ENCODE peak calls at places on chromosomes 12 and 14, in nine cellular contexts. One of them, this sample, is unnamed.

GRCh38 chr14:23115492-23115850 is 3.6 kb downstream of the CEBPE start:
- DNase-seq in fibroblast of lung: no peak
- DNase-seq in iPS DF 6.9: no peak
- DNase-seq in Peyer's patch: peak
- DNase-seq in A549: no peak
- DNase-seq in aorta: peak
- DNase-seq in testis: no peak
- DNase-seq in tibial nerve: no peak
- DNase-seq in ovary: no peak
- DNase-seq in this sample: no peak

GRCh38 chr12:41967668-41968649 is 176.7 kb downstream of the GXYLT1 start:
- DNase-seq in Peyer's patch: no peak
- DNase-seq in ovary: no peak
- DNase-seq in fibroblast of lung: peak
- DNase-seq in tibial nerve: no peak
- DNase-seq in A549: no peak
- DNase-seq in testis: no peak
- DNase-seq in iPS DF 6.9: peak
- DNase-seq in aorta: no peak
- DNase-seq in this sample: no peak

GRCh38 chr14:89365071-89365801 is 51.8 kb downstream of the FOXN3 start:
- DNase-seq in ovary: no peak
- DNase-seq in Peyer's patch: peak
- DNase-seq in tibial nerve: no peak
- DNase-seq in iPS DF 6.9: no peak
- DNase-seq in testis: no peak
- DNase-seq in A549: no peak
- DNase-seq in aorta: no peak
- DNase-seq in fibroblast of lung: peak
- DNase-seq in this sample: no peak

GRCh38 chr12:12466157-12466556 is 96.5 kb downstream of the DUSP16 start:
- DNase-seq in ovary: no peak
- DNase-seq in Peyer's patch: peak
- DNase-seq in iPS DF 6.9: no peak
- DNase-seq in fibroblast of lung: no peak
- DNase-seq in A549: no peak
- DNase-seq in aorta: no peak
- DNase-seq in testis: no peak
- DNase-seq in tibial nerve: no peak
- DNase-seq in this sample: no peak

GRCh38 chr14:68266998-68267397 is 447.4 kb downstream of the RAD51B start:
- DNase-seq in aorta: no peak
- DNase-seq in fibroblast of lung: no peak
- DNase-seq in ovary: no peak
- DNase-seq in iPS DF 6.9: no peak
- DNase-seq in testis: no peak
- DNase-seq in Peyer's patch: no peak
- DNase-seq in tibial nerve: no peak
- DNase-seq in A549: no peak
- DNase-seq in this sample: no peak

GRCh38 chr12:21416611-21417121 is 20.8 kb upstream of the PYROXD1 start:
- DNase-seq in ovary: no peak
- DNase-seq in iPS DF 6.9: no peak
- DNase-seq in A549: peak
- DNase-seq in aorta: no peak
- DNase-seq in tibial nerve: no peak
- DNase-seq in Peyer's patch: no peak
- DNase-seq in fibroblast of lung: peak
- DNase-seq in testis: no peak
- DNase-seq in this sample: no peak

GRCh38 chr12:124428792-124429281 is 133.9 kb downstream of the RFLNA start:
- DNase-seq in tibial nerve: no peak
- DNase-seq in aorta: no peak
- DNase-seq in fibroblast of lung: no peak
- DNase-seq in Peyer's patch: no peak
- DNase-seq in ovary: no peak
- DNase-seq in testis: no peak
- DNase-seq in iPS DF 6.9: no peak
- DNase-seq in A549: no peak
- DNase-seq in this sample: no peak

GRCh38 chr14:105203057-105203494 is 22.0 kb upstream of the NUDT14 start:
- DNase-seq in tibial nerve: peak
- DNase-seq in iPS DF 6.9: no peak
- DNase-seq in fibroblast of lung: peak
- DNase-seq in A549: peak
- DNase-seq in Peyer's patch: peak
- DNase-seq in aorta: peak
- DNase-seq in ovary: peak
- DNase-seq in testis: peak
- DNase-seq in this sample: peak

GRCh38 chr14:24032727-24033418 is 18.9 kb upstream of the CARMIL3 start:
- DNase-seq in aorta: no peak
- DNase-seq in testis: peak
- DNase-seq in Peyer's patch: no peak
- DNase-seq in tibial nerve: no peak
- DNase-seq in fibroblast of lung: peak
- DNase-seq in iPS DF 6.9: no peak
- DNase-seq in ovary: peak
- DNase-seq in A549: peak
- DNase-seq in this sample: no peak

GRCh38 chr12:131803995-131804521 is 24.1 kb upstream of the MMP17 start:
- DNase-seq in aorta: no peak
- DNase-seq in A549: no peak
- DNase-seq in Peyer's patch: no peak
- DNase-seq in iPS DF 6.9: no peak
- DNase-seq in fibroblast of lung: peak
- DNase-seq in tibial nerve: no peak
- DNase-seq in ovary: no peak
- DNase-seq in testis: no peak
- DNase-seq in this sample: no peak

GRCh38 chr12:94235894-94236293 is 87.5 kb downstream of the PLXNC1 start:
- DNase-seq in Peyer's patch: no peak
- DNase-seq in testis: no peak
- DNase-seq in fibroblast of lung: no peak
- DNase-seq in A549: no peak
- DNase-seq in tibial nerve: no peak
- DNase-seq in aorta: no peak
- DNase-seq in ovary: no peak
- DNase-seq in iPS DF 6.9: no peak
- DNase-seq in this sample: no peak

GRCh38 chr12:31005944-31006361 is 67.7 kb upstream of the DDX11 start:
- DNase-seq in iPS DF 6.9: no peak
- DNase-seq in ovary: no peak
- DNase-seq in aorta: no peak
- DNase-seq in A549: peak
- DNase-seq in fibroblast of lung: peak
- DNase-seq in tibial nerve: no peak
- DNase-seq in testis: no peak
- DNase-seq in Peyer's patch: peak
- DNase-seq in this sample: no peak

GRCh38 chr12:116502989-116503496 is 56.1 kb upstream of the MAP1LC3B2 start:
- DNase-seq in iPS DF 6.9: no peak
- DNase-seq in ovary: no peak
- DNase-seq in fibroblast of lung: no peak
- DNase-seq in testis: no peak
- DNase-seq in Peyer's patch: no peak
- DNase-seq in tibial nerve: no peak
- DNase-seq in A549: peak
- DNase-seq in aorta: no peak
- DNase-seq in this sample: no peak

GRCh38 chr14:28240909-28241308 is 525.7 kb upstream of the FOXG1 start:
- DNase-seq in tibial nerve: no peak
- DNase-seq in aorta: no peak
- DNase-seq in testis: no peak
- DNase-seq in ovary: no peak
- DNase-seq in fibroblast of lung: no peak
- DNase-seq in Peyer's patch: no peak
- DNase-seq in A549: no peak
- DNase-seq in iPS DF 6.9: no peak
- DNase-seq in this sample: no peak

DNA sequence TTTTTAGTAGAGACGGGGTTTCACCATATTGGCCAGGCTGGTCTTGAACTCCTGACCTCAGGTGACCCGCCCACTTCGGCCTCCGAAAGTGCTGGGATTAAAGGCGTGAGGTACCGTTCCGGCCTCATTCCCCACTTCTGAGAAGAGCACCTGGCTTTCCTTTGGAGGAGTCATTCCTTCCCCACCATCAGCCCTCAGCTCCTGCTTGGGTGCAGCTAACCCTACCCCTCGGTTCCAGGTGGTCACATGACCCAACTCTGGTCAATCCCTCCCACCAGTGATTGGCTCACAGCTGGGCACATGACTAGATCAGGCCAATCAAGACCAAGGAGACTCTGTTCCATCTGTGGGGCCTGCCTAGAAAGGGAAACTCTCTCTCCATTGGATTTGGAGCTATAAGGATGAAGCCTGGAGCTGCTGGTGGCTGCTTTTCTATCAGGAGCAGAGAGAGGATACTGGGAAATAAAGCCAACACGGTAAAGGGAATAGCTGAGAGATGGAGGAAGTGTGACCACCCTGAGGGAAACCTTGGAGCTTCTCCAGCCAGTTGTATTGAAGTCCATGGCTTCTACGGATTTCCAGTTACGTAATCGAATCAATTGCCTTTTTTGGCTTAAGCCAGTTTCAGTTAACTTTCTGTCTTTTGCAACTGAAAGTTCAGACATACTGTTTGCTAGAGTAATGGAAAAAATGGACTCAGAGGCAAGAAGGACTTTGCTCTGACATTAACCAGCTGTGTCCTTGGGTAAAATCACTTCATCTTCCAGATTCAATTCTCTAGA is 19.8 kb upstream of the IFT81 start:
- DNase-seq in iPS DF 6.9: no peak
- DNase-seq in fibroblast of lung: no peak
- DNase-seq in aorta: no peak
- DNase-seq in Peyer's patch: no peak
- DNase-seq in A549: no peak
- DNase-seq in ovary: no peak
- DNase-seq in tibial nerve: no peak
- DNase-seq in testis: peak
- DNase-seq in this sample: no peak
- H3K4me3 ChIP-seq in iPS DF 6.9: no peak
- H3K4me3 ChIP-seq in fibroblast of lung: no peak
- H3K4me3 ChIP-seq in aorta: no peak
- H3K4me3 ChIP-seq in Peyer's patch: no peak
- H3K4me3 ChIP-seq in A549: no peak
- H3K4me3 ChIP-seq in ovary: no peak
- H3K4me3 ChIP-seq in tibial nerve: no peak
- H3K4me3 ChIP-seq in testis: no peak
- H3K4me3 ChIP-seq in this sample: no peak

GRCh38 chr14:21703357-21704339 is 30.0 kb upstream of the OR4E1 start:
- DNase-seq in iPS DF 6.9: no peak
- DNase-seq in aorta: no peak
- DNase-seq in Peyer's patch: no peak
- DNase-seq in testis: no peak
- DNase-seq in fibroblast of lung: no peak
- DNase-seq in A549: no peak
- DNase-seq in ovary: no peak
- DNase-seq in tibial nerve: no peak
- DNase-seq in this sample: no peak
- H3K27ac ChIP-seq in iPS DF 6.9: no peak
- H3K27ac ChIP-seq in aorta: no peak
- H3K27ac ChIP-seq in Peyer's patch: peak
- H3K27ac ChIP-seq in testis: no peak
- H3K27ac ChIP-seq in fibroblast of lung: no peak
- H3K27ac ChIP-seq in A549: no peak
- H3K27ac ChIP-seq in ovary: no peak
- H3K27ac ChIP-seq in tibial nerve: no peak
- H3K27ac ChIP-seq in this sample: no peak

GRCh38 chr14:82661258-82661657 is 1127.6 kb upstream of the SEL1L start:
- DNase-seq in iPS DF 6.9: no peak
- DNase-seq in ovary: no peak
- DNase-seq in testis: no peak
- DNase-seq in A549: no peak
- DNase-seq in Peyer's patch: no peak
- DNase-seq in tibial nerve: no peak
- DNase-seq in fibroblast of lung: no peak
- DNase-seq in aorta: no peak
- DNase-seq in this sample: no peak

GRCh38 chr14:82667501-82667900 is 1133.8 kb upstream of the SEL1L start:
- DNase-seq in testis: no peak
- DNase-seq in tibial nerve: no peak
- DNase-seq in iPS DF 6.9: no peak
- DNase-seq in A549: no peak
- DNase-seq in Peyer's patch: no peak
- DNase-seq in aorta: no peak
- DNase-seq in ovary: no peak
- DNase-seq in fibroblast of lung: no peak
- DNase-seq in this sample: no peak

GRCh38 chr14:82667006-82667405 is 1133.4 kb upstream of the SEL1L start:
- DNase-seq in Peyer's patch: no peak
- DNase-seq in ovary: no peak
- DNase-seq in iPS DF 6.9: no peak
- DNase-seq in tibial nerve: no peak
- DNase-seq in aorta: no peak
- DNase-seq in fibroblast of lung: no peak
- DNase-seq in A549: peak
- DNase-seq in testis: no peak
- DNase-seq in this sample: no peak
- H3K4me3 ChIP-seq in Peyer's patch: no peak
- H3K4me3 ChIP-seq in ovary: no peak
- H3K4me3 ChIP-seq in iPS DF 6.9: no peak
- H3K4me3 ChIP-seq in tibial nerve: no peak
- H3K4me3 ChIP-seq in aorta: no peak
- H3K4me3 ChIP-seq in fibroblast of lung: no peak
- H3K4me3 ChIP-seq in A549: no peak
- H3K4me3 ChIP-seq in testis: no peak
- H3K4me3 ChIP-seq in this sample: no peak

GRCh38 chr14:103074699-103075341 is 9.2 kb upstream of the LBHD2 start:
- DNase-seq in iPS DF 6.9: no peak
- DNase-seq in aorta: peak
- DNase-seq in tibial nerve: no peak
- DNase-seq in Peyer's patch: peak
- DNase-seq in A549: peak
- DNase-seq in testis: no peak
- DNase-seq in fibroblast of lung: no peak
- DNase-seq in ovary: peak
- DNase-seq in this sample: peak
- H3K27ac ChIP-seq in iPS DF 6.9: no peak
- H3K27ac ChIP-seq in aorta: no peak
- H3K27ac ChIP-seq in tibial nerve: peak
- H3K27ac ChIP-seq in Peyer's patch: peak
- H3K27ac ChIP-seq in A549: peak
- H3K27ac ChIP-seq in testis: peak
- H3K27ac ChIP-seq in fibroblast of lung: no peak
- H3K27ac ChIP-seq in ovary: no peak
- H3K27ac ChIP-seq in this sample: peak

GRCh38 chr14:56794557-56795283 is 15.6 kb downstream of the OTX2 start:
- DNase-seq in tibial nerve: no peak
- DNase-seq in A549: no peak
- DNase-seq in aorta: no peak
- DNase-seq in iPS DF 6.9: no peak
- DNase-seq in Peyer's patch: no peak
- DNase-seq in testis: no peak
- DNase-seq in ovary: no peak
- DNase-seq in fibroblast of lung: no peak
- DNase-seq in this sample: no peak
- H3K4me3 ChIP-seq in tibial nerve: no peak
- H3K4me3 ChIP-seq in A549: no peak
- H3K4me3 ChIP-seq in aorta: no peak
- H3K4me3 ChIP-seq in iPS DF 6.9: peak
- H3K4me3 ChIP-seq in Peyer's patch: no peak
- H3K4me3 ChIP-seq in testis: peak
- H3K4me3 ChIP-seq in ovary: no peak
- H3K4me3 ChIP-seq in fibroblast of lung: no peak
- H3K4me3 ChIP-seq in this sample: no peak

This sample was measured in left ventricle myocardium inferior.